ENCODE peak calls at places on chromosomes 1 and 21, in six cellular contexts. Q is endodermal cell, M is tibial artery, O is heart left ventricle, G is heart right ventricle, J is dorsolateral prefrontal cortex. U is an unnamed sample.

GRCh38 chr1:40606978-40607377 is 58.5 kb downstream of the RIMS3 start:
- DNase-seq in M (no peak), J (no peak), Q (no peak), G (no peak), O (no peak), U (no peak)

GRCh38 chr1:115679141-115679611 is 37.4 kb downstream of the VANGL1 start:
- DNase-seq in O (peak; percentile 55), J (no peak), G (peak; percentile 33), Q (no peak), M (peak; percentile 91), U (no peak)

GRCh38 chr21:35705237-35705887 is 355.0 kb downstream of the SETD4 start:
- DNase-seq in G (no peak), Q (no peak), O (no peak), M (no peak), J (no peak), U (no peak)

GRCh38 chr21:36237441-36237840 is 80.8 kb downstream of the DOP1B start:
- DNase-seq in Q (no peak), J (peak; percentile 14), O (no peak), M (no peak), G (no peak), U (no peak)

GRCh38 chr1:109490029-109490933 is 3.6 kb upstream of the CYB561D1 start:
- DNase-seq in O (peak; percentile 68), J (peak; percentile 83), M (no peak), Q (peak; percentile 92), G (peak; percentile 48), U (peak; percentile 78)

GRCh38 chr1:202638019-202638887 is 72.0 kb downstream of the SYT2 start:
- DNase-seq in M (no peak), O (no peak), Q (peak; percentile 67), J (no peak), G (no peak), U (peak; percentile 74)

GRCh38 chr1:56686171-56686570 is 41.1 kb downstream of the PRKAA2 start:
- DNase-seq in M (no peak), Q (no peak), J (no peak), G (no peak), O (no peak), U (no peak)

GRCh38 chr1:54804471-54805132 is 3.5 kb upstream of the TTC22 start:
- DNase-seq in J (no peak), Q (peak; percentile 37), M (peak; percentile 51), G (no peak), O (no peak), U (no peak)

GRCh38 chr21:46219591-46220239 is 8.9 kb downstream of the LSS start:
- DNase-seq in J (no peak), O (peak; percentile 64), M (no peak), Q (peak; percentile 36), G (peak; percentile 65), U (no peak)

GRCh38 chr1:5895446-5896406 is 96.5 kb downstream of the NPHP4 start:
- DNase-seq in J (no peak), Q (no peak), O (no peak), M (no peak), G (no peak), U (no peak)

GRCh38 chr1:5943373-5944068 is 48.7 kb downstream of the NPHP4 start:
- DNase-seq in Q (no peak), M (no peak), O (no peak), J (peak; percentile 55), G (no peak), U (no peak)

GRCh38 chr1:111990026-111990877 is 784 bp upstream of the KCND3 start:
- DNase-seq in J (peak; percentile 50), Q (peak; percentile 70), O (peak; percentile 52), G (peak; percentile 42), M (peak; percentile 71), U (peak; percentile 20)

GRCh38 chr21:36709030-36709867 is 10.3 kb downstream of the SIM2 start:
- DNase-seq in Q (peak; percentile 72), M (peak; percentile 64), G (no peak), J (no peak), O (no peak), U (no peak)

GRCh38 chr1:4976859-4977440 is 322.5 kb downstream of the AJAP1 start:
- DNase-seq in O (no peak), Q (no peak), J (no peak), M (no peak), G (no peak), U (no peak)

GRCh38 chr1:173148971-173149370 is 58.2 kb downstream of the TNFSF4 start:
- DNase-seq in J (no peak), M (no peak), Q (no peak), O (no peak), G (no peak), U (no peak)

GRCh38 chr21:44368711-44369446 is 15.5 kb downstream of the TRPM2 start:
- DNase-seq in M (no peak), G (no peak), Q (peak; percentile 87), O (no peak), J (no peak), U (peak; percentile 56)

DNA sequence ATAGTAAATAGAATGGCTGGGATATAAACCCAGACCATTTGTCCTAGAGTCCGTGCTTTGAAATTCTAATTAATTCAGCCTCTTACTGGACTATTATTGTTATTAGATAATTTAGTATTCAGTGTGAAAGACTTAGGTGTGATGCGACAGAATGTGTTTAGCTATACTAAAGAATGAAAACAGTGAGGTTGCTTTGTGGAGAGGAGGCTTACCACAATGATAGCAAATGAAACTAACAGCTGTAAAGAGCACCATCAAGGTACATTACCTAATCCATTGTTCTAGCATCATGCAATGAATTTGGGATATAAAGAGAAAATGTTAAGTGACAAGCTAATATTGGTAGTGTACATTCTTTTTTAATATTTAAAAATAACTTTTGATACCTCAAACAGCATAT is 911.1 kb downstream of the KCNT2 start:
- DNase-seq in Q (no peak), O (no peak), M (no peak), G (no peak), J (no peak), U (no peak)
- H3K4me3 ChIP-seq in Q (no peak overlapping the region), O (no peak overlapping the region), M (no peak overlapping the region), G (no peak overlapping the region), J (no peak overlapping the region), U (no peak overlapping the region)

GRCh38 chr1:26723013-26723991 is 27.5 kb downstream of the ARID1A start:
- DNase-seq in Q (peak; percentile 95), M (peak; percentile 83), J (peak; percentile 96), G (peak; percentile 74), O (peak; percentile 91), U (peak; percentile 98)

GRCh38 chr1:26717066-26717465 is 21.3 kb downstream of the ARID1A start:
- DNase-seq in G (no peak), J (no peak), Q (no peak), M (no peak), O (no peak), U (no peak)

GRCh38 chr1:26724118-26724517 is 28.3 kb downstream of the ARID1A start:
- DNase-seq in M (no peak), J (no peak), O (no peak), G (no peak), Q (no peak), U (no peak)

GRCh38 chr1:26721669-26722355 is 26.0 kb downstream of the ARID1A start:
- DNase-seq in O (no peak), M (no peak), Q (no peak), G (no peak), J (no peak), U (no peak)

DNA sequence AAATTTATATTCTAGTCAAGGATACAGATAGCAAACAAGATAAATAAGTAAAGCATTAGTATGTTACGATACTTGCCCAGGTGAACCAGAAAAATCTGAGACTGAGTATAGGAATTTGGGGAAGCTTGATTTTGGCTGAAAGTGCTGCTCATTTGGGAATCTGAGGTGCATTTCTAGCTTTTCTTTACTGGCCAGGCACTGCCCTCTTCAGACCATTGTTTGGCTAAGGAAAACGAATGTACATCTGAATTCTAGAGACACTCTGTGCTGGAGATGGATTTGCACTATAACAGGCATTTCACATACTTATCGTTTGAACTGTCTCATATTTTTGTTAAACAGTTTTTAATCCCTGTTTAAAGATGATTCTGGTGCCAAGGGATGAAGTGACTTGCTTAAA is 23.4 kb downstream of the ARID1A start:
- DNase-seq in G (no peak), J (no peak), M (no peak), Q (no peak), O (no peak), U (no peak)
- TF ChIP-seq CTCF in G (no peak), J (no peak), M (no peak), Q (no peak), O (no peak), U (no peak)

DNA sequence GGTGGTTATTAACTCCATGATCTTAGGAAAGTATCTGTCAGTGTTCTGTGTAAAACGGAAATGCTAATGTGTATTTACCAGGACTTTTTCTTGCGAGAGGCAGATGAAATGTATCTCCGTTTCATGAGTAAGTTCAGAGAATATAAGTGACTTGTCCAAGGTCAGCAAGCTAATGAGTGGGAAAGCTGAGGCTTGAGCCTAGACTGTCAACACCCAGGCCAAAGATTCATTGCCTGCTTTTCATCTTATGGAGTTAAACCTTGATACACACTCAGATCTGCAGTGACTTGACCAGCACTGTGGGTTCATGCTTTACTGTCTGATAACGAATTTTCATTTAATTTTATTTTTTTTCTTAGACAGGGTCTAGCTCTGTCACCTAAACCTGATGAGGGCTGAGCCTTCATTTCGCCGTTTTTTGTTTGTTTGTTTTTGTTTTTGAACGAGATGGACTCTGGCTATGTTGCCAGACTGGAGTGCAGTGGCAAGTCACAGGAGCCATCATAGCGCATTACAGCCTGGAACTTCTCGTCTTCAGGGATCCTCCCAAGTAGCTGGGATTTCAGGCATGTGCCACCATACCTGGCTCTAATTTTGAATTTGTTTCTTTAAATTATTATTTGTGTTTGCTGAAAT is 918 bp upstream of the JTB start:
- DNase-seq in J (no peak), M (no peak), Q (no peak), G (no peak), O (no peak), U (no peak)
- H3K27ac ChIP-seq in J (peak overlapping the region; percentile 91), M (peak overlapping the region; percentile 97), Q (no peak overlapping the region), G (no peak overlapping the region), O (peak overlapping the region; percentile 94), U (peak overlapping the region; percentile 95)

GRCh38 chr1:169711469-169712308 is at the start of gene SELL:
- DNase-seq in G (no peak), O (peak; percentile 52), M (no peak), J (peak; percentile 7), Q (peak; percentile 89), U (peak; percentile 52)

GRCh38 chr1:169704797-169705196 is 6.6 kb downstream of the SELL start:
- DNase-seq in O (no peak), Q (no peak), J (no peak), M (no peak), G (no peak), U (no peak)

GRCh38 chr1:169708633-169709032 is 2.8 kb downstream of the SELL start:
- DNase-seq in J (no peak), O (no peak), M (no peak), Q (no peak), G (no peak), U (no peak)

GRCh38 chr1:169712309-169712631 is 850 bp upstream of the SELL start:
- DNase-seq in G (no peak), O (no peak), Q (no peak), J (no peak), M (no peak), U (no peak)

DNA sequence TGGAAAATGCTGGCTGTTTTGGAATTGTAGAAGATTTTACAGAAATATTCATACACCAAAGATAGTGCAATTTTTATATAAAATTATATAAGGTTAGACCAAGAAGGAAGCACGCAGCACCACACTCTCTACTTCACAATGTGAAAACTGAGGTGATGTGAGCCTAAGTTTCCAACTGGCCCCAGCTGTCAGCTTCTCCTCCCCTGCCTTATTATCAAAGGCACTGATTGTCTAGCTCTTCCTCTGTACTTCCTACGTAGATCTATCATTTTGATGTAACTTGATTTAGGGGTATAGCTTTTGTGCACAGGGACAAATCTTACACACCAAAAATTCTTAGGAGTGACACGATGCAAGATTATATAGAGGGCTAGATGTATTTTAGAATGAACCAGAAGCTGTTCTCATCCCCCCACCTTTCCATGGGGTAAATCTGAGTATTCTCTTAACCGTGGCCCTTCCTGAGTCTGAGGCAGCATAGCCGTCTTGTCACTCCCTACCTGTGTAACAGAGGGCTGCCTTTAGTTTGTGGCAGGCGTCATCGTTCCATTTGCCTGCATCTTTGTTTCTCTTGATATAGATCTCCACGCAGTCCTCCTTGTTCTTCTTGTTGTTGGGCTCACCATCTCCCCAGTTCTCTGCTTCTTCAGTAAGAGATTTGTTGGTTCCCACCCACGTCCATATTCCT is 3.4 kb downstream of the SELL start:
- DNase-seq in O (no peak), Q (no peak), J (no peak), M (no peak), G (no peak), U (no peak)
- H3K4me3 ChIP-seq in O (no peak overlapping the region), Q (no peak overlapping the region), J (no peak overlapping the region), M (no peak overlapping the region), G (no peak overlapping the region), U (no peak overlapping the region)